ENCODE peak calls at places on chromosomes 16 and 17, in six cellular contexts. X is RWPE1; O is HEK293T; W is HFFc6; M is right lobe of liver; E is activated CD4-positive, CD25-positive, alpha-beta regulatory T cell treated with anti-CD3 and anti-CD28 coated beads, Interleukin-2, amount 50 U/mL, for 16 hours. T is an unnamed sample.

GRCh38 chr16:54431041-54431996 is 144.7 kb upstream of the IRX3 start:
- DNase-seq in O (no peak), W (peak), X (no peak), E (no peak), M (no peak), T (no peak)

GRCh38 chr16:83714286-83714685 is 93.5 kb upstream of the HSBP1 start:
- DNase-seq in M (no peak), O (no peak), X (no peak), W (no peak), E (no peak), T (no peak)

GRCh38 chr17:65573283-65573603 is 11.8 kb upstream of the AXIN2 start:
- DNase-seq in W (no peak), M (no peak), E (no peak), X (no peak), O (no peak), T (no peak)

GRCh38 chr16:81627024-81627423 is 152.1 kb upstream of the PLCG2 start:
- DNase-seq in O (no peak), M (no peak), E (no peak), W (peak), X (no peak), T (no peak)

GRCh38 chr17:75614006-75614405 is 19.2 kb upstream of the SMIM5 start:
- DNase-seq in M (no peak), E (no peak), O (peak), X (no peak), W (no peak), T (no peak)

GRCh38 chr16:89343501-89344291 is 126.2 kb downstream of the ZNF778 start:
- DNase-seq in E (no peak), M (peak), O (peak), W (peak), X (no peak), T (no peak)

GRCh38 chr16:55622930-55623561 is 32.7 kb upstream of the SLC6A2 start:
- DNase-seq in X (peak), O (peak), M (peak), E (no peak), W (no peak), T (no peak)

GRCh38 chr17:77492446-77493237 is 351.9 kb downstream of the SEC14L1 start:
- DNase-seq in O (no peak), X (no peak), E (no peak), M (no peak), W (no peak), T (no peak)

GRCh38 chr17:17125136-17126084 is 80.7 kb downstream of the PLD6 start:
- DNase-seq in M (peak), E (no peak), X (no peak), W (no peak), O (no peak), T (peak)

GRCh38 chr16:80599466-80599865 is 58.7 kb downstream of the DYNLRB2 start:
- DNase-seq in X (no peak), W (peak), O (no peak), E (no peak), M (no peak), T (no peak)

GRCh38 chr17:1590031-1590746 is 27.6 kb upstream of the PITPNA start:
- DNase-seq in E (no peak), O (peak), M (peak), X (peak), W (peak), T (peak)

GRCh38 chr16:30113031-30113710 is at the start of gene GDPD3:
- DNase-seq in O (no peak), W (no peak), X (no peak), E (no peak), M (no peak), T (no peak)

GRCh38 chr16:1645914-1646525 is 32.1 kb upstream of the JPT2 start:
- DNase-seq in M (no peak), W (peak), O (no peak), E (peak), X (peak), T (no peak)

GRCh38 chr17:3592216-3592860 is 16.9 kb downstream of the TRPV1 start:
- DNase-seq in E (no peak), W (no peak), M (no peak), X (no peak), O (no peak), T (no peak)

GRCh38 chr16:57372372-57373116 is at the start of gene CX3CL1:
- DNase-seq in X (no peak), O (no peak), E (no peak), M (peak), W (peak), T (no peak)

GRCh38 chr16:75000481-75001081 is 1.8 kb downstream of the ZNRF1 start:
- DNase-seq in W (no peak), O (no peak), M (peak), X (peak), E (no peak), T (no peak)

GRCh38 chr16:10206215-10206614 is 24.0 kb upstream of the GRIN2A start:
- DNase-seq in M (no peak), W (no peak), O (no peak), X (peak), E (no peak), T (no peak)

GRCh38 chr16:85391175-85391707 is 221.9 kb upstream of the GSE1 start:
- DNase-seq in O (no peak), E (no peak), W (no peak), X (no peak), M (no peak), T (no peak)

GRCh38 chr16:68473358-68474064 is 25.2 kb upstream of the SMPD3 start:
- DNase-seq in O (no peak), E (no peak), X (no peak), M (peak), W (no peak), T (no peak)

GRCh38 chr16:88702364-88703210 is 3.6 kb downstream of the RNF166 start:
- DNase-seq in W (no peak), O (no peak), E (no peak), X (no peak), M (no peak), T (no peak)

GRCh38 chr17:33328129-33328528 is 35.0 kb upstream of the ASIC2 start:
- DNase-seq in E (no peak), W (no peak), X (peak), M (no peak), O (no peak), T (no peak)

GRCh38 chr17:17839792-17840707 is 3.3 kb upstream of the SREBF1 start:
- DNase-seq in X (peak), O (no peak), E (peak), M (peak), W (peak), T (peak)

GRCh38 chr17:40490289-40490853 is 11.1 kb downstream of the TNS4 start:
- DNase-seq in E (no peak), W (no peak), O (no peak), M (no peak), X (peak), T (peak)

T was measured in cerebellar nuclear complex.